ENCODE peak calls at places on chromosomes 2 and 18, in eight cellular contexts. One of them, this sample, is unnamed.
A peak's percentile ranks its signal among the peaks of the same experiment; 100 is the strongest.

GRCh38 chr2:86790828-86791561 is at the start of gene CD8A:
- DNase-seq in adrenal gland: no peak
- DNase-seq in left ventricle myocardium inferior: no peak
- DNase-seq in fibroblast of lung: no peak
- DNase-seq in A549: no peak
- DNase-seq in suprapubic skin: no peak
- DNase-seq in body of pancreas: no peak
- DNase-seq in esophagus muscularis mucosa: peak; percentile 90
- DNase-seq in this sample: no peak

GRCh38 chr2:130873700-130874346 is 37.1 kb downstream of the ARHGEF4 start:
- DNase-seq in adrenal gland: peak; percentile 82
- DNase-seq in left ventricle myocardium inferior: peak; percentile 57
- DNase-seq in fibroblast of lung: peak; percentile 41
- DNase-seq in A549: peak; percentile 75
- DNase-seq in suprapubic skin: peak; percentile 77
- DNase-seq in body of pancreas: peak; percentile 77
- DNase-seq in esophagus muscularis mucosa: no peak
- DNase-seq in this sample: no peak

GRCh38 chr2:158395166-158395565 is 61.4 kb downstream of the CCDC148 start:
- DNase-seq in adrenal gland: no peak
- DNase-seq in left ventricle myocardium inferior: no peak
- DNase-seq in fibroblast of lung: peak; percentile 61
- DNase-seq in A549: no peak
- DNase-seq in suprapubic skin: no peak
- DNase-seq in body of pancreas: peak; percentile 13
- DNase-seq in esophagus muscularis mucosa: no peak
- DNase-seq in this sample: no peak

GRCh38 chr2:138364554-138365162 is 136.9 kb upstream of the SPOPL start:
- DNase-seq in adrenal gland: no peak
- DNase-seq in left ventricle myocardium inferior: no peak
- DNase-seq in fibroblast of lung: peak; percentile 77
- DNase-seq in A549: no peak
- DNase-seq in suprapubic skin: no peak
- DNase-seq in body of pancreas: no peak
- DNase-seq in esophagus muscularis mucosa: no peak
- DNase-seq in this sample: no peak

GRCh38 chr18:60893331-60894114 is 439.7 kb upstream of the CDH20 start:
- DNase-seq in adrenal gland: no peak
- DNase-seq in left ventricle myocardium inferior: no peak
- DNase-seq in fibroblast of lung: peak; percentile 13
- DNase-seq in A549: no peak
- DNase-seq in suprapubic skin: no peak
- DNase-seq in body of pancreas: no peak
- DNase-seq in esophagus muscularis mucosa: no peak
- DNase-seq in this sample: no peak

GRCh38 chr2:37766087-37766486 is 94.6 kb upstream of the CDC42EP3 start:
- DNase-seq in adrenal gland: no peak
- DNase-seq in left ventricle myocardium inferior: no peak
- DNase-seq in fibroblast of lung: no peak
- DNase-seq in A549: no peak
- DNase-seq in suprapubic skin: no peak
- DNase-seq in body of pancreas: no peak
- DNase-seq in esophagus muscularis mucosa: no peak
- DNase-seq in this sample: no peak

GRCh38 chr2:164224007-164224406 is 397.3 kb downstream of the GRB14 start:
- DNase-seq in adrenal gland: no peak
- DNase-seq in left ventricle myocardium inferior: no peak
- DNase-seq in fibroblast of lung: no peak
- DNase-seq in A549: no peak
- DNase-seq in suprapubic skin: no peak
- DNase-seq in body of pancreas: no peak
- DNase-seq in esophagus muscularis mucosa: no peak
- DNase-seq in this sample: no peak

GRCh38 chr18:48663931-48664847 is 125.4 kb downstream of the CTIF start:
- DNase-seq in adrenal gland: peak; percentile 75
- DNase-seq in left ventricle myocardium inferior: peak; percentile 71
- DNase-seq in fibroblast of lung: peak; percentile 41
- DNase-seq in A549: peak; percentile 60
- DNase-seq in suprapubic skin: peak; percentile 87
- DNase-seq in body of pancreas: peak; percentile 68
- DNase-seq in esophagus muscularis mucosa: no peak
- DNase-seq in this sample: no peak

GRCh38 chr2:127410871-127411396 is 7.3 kb upstream of the PROC start:
- DNase-seq in adrenal gland: peak; percentile 78
- DNase-seq in left ventricle myocardium inferior: no peak
- DNase-seq in fibroblast of lung: peak; percentile 64
- DNase-seq in A549: peak; percentile 50
- DNase-seq in suprapubic skin: no peak
- DNase-seq in body of pancreas: peak; percentile 44
- DNase-seq in esophagus muscularis mucosa: no peak
- DNase-seq in this sample: no peak

GRCh38 chr2:119683717-119684443 is 4.9 kb downstream of the TMEM177 start:
- DNase-seq in adrenal gland: peak; percentile 71
- DNase-seq in left ventricle myocardium inferior: no peak
- DNase-seq in fibroblast of lung: peak; percentile 60
- DNase-seq in A549: no peak
- DNase-seq in suprapubic skin: no peak
- DNase-seq in body of pancreas: no peak
- DNase-seq in esophagus muscularis mucosa: no peak
- DNase-seq in this sample: no peak

GRCh38 chr2:105969552-105969951 is 224.5 kb downstream of the UXS1 start:
- DNase-seq in adrenal gland: no peak
- DNase-seq in left ventricle myocardium inferior: no peak
- DNase-seq in fibroblast of lung: no peak
- DNase-seq in A549: no peak
- DNase-seq in suprapubic skin: no peak
- DNase-seq in body of pancreas: no peak
- DNase-seq in esophagus muscularis mucosa: no peak
- DNase-seq in this sample: no peak

GRCh38 chr2:191610749-191611148 is 67.2 kb upstream of the NABP1 start:
- DNase-seq in adrenal gland: no peak
- DNase-seq in left ventricle myocardium inferior: no peak
- DNase-seq in fibroblast of lung: no peak
- DNase-seq in A549: no peak
- DNase-seq in suprapubic skin: no peak
- DNase-seq in body of pancreas: no peak
- DNase-seq in esophagus muscularis mucosa: no peak
- DNase-seq in this sample: no peak

GRCh38 chr2:30765876-30766470 is 41.3 kb downstream of the CAPN13 start:
- DNase-seq in adrenal gland: no peak
- DNase-seq in left ventricle myocardium inferior: no peak
- DNase-seq in fibroblast of lung: no peak
- DNase-seq in A549: no peak
- DNase-seq in suprapubic skin: peak; percentile 56
- DNase-seq in body of pancreas: no peak
- DNase-seq in esophagus muscularis mucosa: no peak
- DNase-seq in this sample: no peak

GRCh38 chr2:159807183-159808037 is 9.4 kb upstream of the CD302 start:
- DNase-seq in adrenal gland: peak; percentile 65
- DNase-seq in left ventricle myocardium inferior: no peak
- DNase-seq in fibroblast of lung: peak; percentile 46
- DNase-seq in A549: peak; percentile 57
- DNase-seq in suprapubic skin: no peak
- DNase-seq in body of pancreas: peak; percentile 55
- DNase-seq in esophagus muscularis mucosa: no peak
- DNase-seq in this sample: no peak

GRCh38 chr2:239689410-239689809 is 288.6 kb upstream of the HDAC4 start:
- DNase-seq in adrenal gland: no peak
- DNase-seq in left ventricle myocardium inferior: no peak
- DNase-seq in fibroblast of lung: no peak
- DNase-seq in A549: no peak
- DNase-seq in suprapubic skin: no peak
- DNase-seq in body of pancreas: no peak
- DNase-seq in esophagus muscularis mucosa: no peak
- DNase-seq in this sample: no peak

GRCh38 chr2:239018291-239019192 is 170.7 kb downstream of the TWIST2 start:
- DNase-seq in adrenal gland: no peak
- DNase-seq in left ventricle myocardium inferior: no peak
- DNase-seq in fibroblast of lung: no peak
- DNase-seq in A549: no peak
- DNase-seq in suprapubic skin: peak; percentile 65
- DNase-seq in body of pancreas: no peak
- DNase-seq in esophagus muscularis mucosa: no peak
- DNase-seq in this sample: no peak

GRCh38 chr2:161238559-161239415 is 69.4 kb upstream of the PSMD14 start:
- DNase-seq in adrenal gland: peak; percentile 51
- DNase-seq in left ventricle myocardium inferior: peak; percentile 69
- DNase-seq in fibroblast of lung: peak; percentile 66
- DNase-seq in A549: peak; percentile 8
- DNase-seq in suprapubic skin: peak; percentile 86
- DNase-seq in body of pancreas: peak; percentile 40
- DNase-seq in esophagus muscularis mucosa: no peak
- DNase-seq in this sample: peak; percentile 63

GRCh38 chr2:43406643-43407042 is 180.2 kb upstream of the ZFP36L2 start:
- DNase-seq in adrenal gland: no peak
- DNase-seq in left ventricle myocardium inferior: no peak
- DNase-seq in fibroblast of lung: no peak
- DNase-seq in A549: no peak
- DNase-seq in suprapubic skin: no peak
- DNase-seq in body of pancreas: no peak
- DNase-seq in esophagus muscularis mucosa: no peak
- DNase-seq in this sample: no peak
- H3K4me1 ChIP-seq in adrenal gland: no peaks in the 10 kb centered on the region
- H3K4me1 ChIP-seq in left ventricle myocardium inferior: peaks cover 29% of the 10 kb centered on the region
- H3K4me1 ChIP-seq in fibroblast of lung: peaks cover 2% of the 10 kb centered on the region
- H3K4me1 ChIP-seq in A549: peaks cover under 1% of the 10 kb centered on the region
- H3K4me1 ChIP-seq in suprapubic skin: peaks cover 46% of the 10 kb centered on the region
- H3K4me1 ChIP-seq in body of pancreas: no peaks in the 10 kb centered on the region
- H3K4me1 ChIP-seq in esophagus muscularis mucosa: peaks cover 34% of the 10 kb centered on the region
- H3K4me1 ChIP-seq in this sample: no peaks in the 10 kb centered on the region

GRCh38 chr18:12604445-12605007 is 53.4 kb downstream of the SPIRE1 start:
- DNase-seq in adrenal gland: no peak
- DNase-seq in left ventricle myocardium inferior: no peak
- DNase-seq in fibroblast of lung: no peak
- DNase-seq in A549: peak; percentile 9
- DNase-seq in suprapubic skin: no peak
- DNase-seq in body of pancreas: no peak
- DNase-seq in esophagus muscularis mucosa: no peak
- DNase-seq in this sample: no peak
- TF ChIP-seq CTCF in adrenal gland: no peak
- TF ChIP-seq CTCF in left ventricle myocardium inferior: no peak
- TF ChIP-seq CTCF in fibroblast of lung: peak; percentile 14
- TF ChIP-seq CTCF in A549: no peak
- TF ChIP-seq CTCF in suprapubic skin: no peak
- TF ChIP-seq CTCF in body of pancreas: no peak
- TF ChIP-seq CTCF in esophagus muscularis mucosa: no peak
- TF ChIP-seq CTCF in this sample: peak; percentile 6

GRCh38 chr2:215404357-215404719 is 31.5 kb downstream of the FN1 start:
- DNase-seq in adrenal gland: no peak
- DNase-seq in left ventricle myocardium inferior: no peak
- DNase-seq in fibroblast of lung: no peak
- DNase-seq in A549: no peak
- DNase-seq in suprapubic skin: no peak
- DNase-seq in body of pancreas: no peak
- DNase-seq in esophagus muscularis mucosa: no peak
- DNase-seq in this sample: no peak

GRCh38 chr2:215405722-215406581 is 29.9 kb downstream of the FN1 start:
- DNase-seq in adrenal gland: no peak
- DNase-seq in left ventricle myocardium inferior: no peak
- DNase-seq in fibroblast of lung: peak; percentile 28
- DNase-seq in A549: no peak
- DNase-seq in suprapubic skin: no peak
- DNase-seq in body of pancreas: no peak
- DNase-seq in esophagus muscularis mucosa: no peak
- DNase-seq in this sample: no peak

GRCh38 chr2:215401896-215402379 is 33.9 kb downstream of the FN1 start:
- DNase-seq in adrenal gland: no peak
- DNase-seq in left ventricle myocardium inferior: no peak
- DNase-seq in fibroblast of lung: peak; percentile 98
- DNase-seq in A549: no peak
- DNase-seq in suprapubic skin: no peak
- DNase-seq in body of pancreas: no peak
- DNase-seq in esophagus muscularis mucosa: no peak
- DNase-seq in this sample: no peak

GRCh38 chr2:215407061-215407460 is 28.8 kb downstream of the FN1 start:
- DNase-seq in adrenal gland: no peak
- DNase-seq in left ventricle myocardium inferior: no peak
- DNase-seq in fibroblast of lung: no peak
- DNase-seq in A549: no peak
- DNase-seq in suprapubic skin: no peak
- DNase-seq in body of pancreas: no peak
- DNase-seq in esophagus muscularis mucosa: no peak
- DNase-seq in this sample: no peak

DNA sequence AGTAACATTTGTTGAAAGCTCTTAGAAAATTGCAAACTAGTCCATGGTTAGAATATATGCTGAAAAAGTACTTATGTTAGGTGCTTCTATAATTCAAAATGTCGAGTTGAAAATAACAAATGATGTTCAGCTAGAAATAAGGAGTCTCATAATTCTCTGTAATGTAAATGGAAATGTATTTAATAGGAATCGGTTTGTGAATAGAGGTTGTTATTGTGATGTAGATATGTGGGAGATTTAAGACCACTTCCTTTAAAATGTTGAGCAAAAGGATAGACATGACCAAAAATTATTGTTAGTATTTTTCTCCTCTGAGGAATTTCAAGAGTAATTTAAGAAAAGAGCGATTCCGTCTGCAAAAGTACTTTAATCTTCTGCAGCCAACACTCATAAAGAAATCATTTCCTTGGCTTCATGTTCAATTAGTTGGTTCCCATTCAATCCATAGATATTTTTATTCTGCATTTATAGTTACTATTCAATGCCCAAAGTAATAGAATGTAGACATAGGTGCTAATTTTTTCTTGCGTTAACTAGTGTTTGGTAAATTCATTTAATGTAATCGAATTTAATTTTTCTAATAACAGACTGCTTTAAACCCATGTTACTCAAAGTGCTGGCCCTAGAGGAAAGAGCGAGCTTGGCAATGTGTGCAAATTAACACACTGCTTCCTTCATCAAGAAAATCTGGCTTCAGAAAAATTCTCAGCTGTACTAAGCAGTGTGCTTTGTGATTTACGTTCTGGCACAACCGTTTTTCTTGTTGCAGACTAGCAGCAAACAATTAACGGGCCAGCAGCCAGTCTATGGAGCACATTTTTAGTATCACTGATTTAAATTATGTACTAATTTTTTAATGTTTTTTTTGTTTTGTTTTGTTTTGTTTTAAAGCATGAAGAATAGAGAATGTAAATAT is 32.2 kb downstream of the FN1 start:
- DNase-seq in adrenal gland: no peak
- DNase-seq in left ventricle myocardium inferior: no peak
- DNase-seq in fibroblast of lung: peak; percentile 29
- DNase-seq in A549: no peak
- DNase-seq in suprapubic skin: no peak
- DNase-seq in body of pancreas: no peak
- DNase-seq in esophagus muscularis mucosa: no peak
- DNase-seq in this sample: no peak
- H3K27ac ChIP-seq in adrenal gland: no peak overlapping the region
- H3K27ac ChIP-seq in left ventricle myocardium inferior: no peak overlapping the region
- H3K27ac ChIP-seq in fibroblast of lung: no peak overlapping the region
- H3K27ac ChIP-seq in A549: no peak overlapping the region
- H3K27ac ChIP-seq in suprapubic skin: no peak overlapping the region
- H3K27ac ChIP-seq in body of pancreas: no peak overlapping the region
- H3K27ac ChIP-seq in esophagus muscularis mucosa: peak overlapping the region; percentile 62
- H3K27ac ChIP-seq in this sample: no peak overlapping the region

DNA sequence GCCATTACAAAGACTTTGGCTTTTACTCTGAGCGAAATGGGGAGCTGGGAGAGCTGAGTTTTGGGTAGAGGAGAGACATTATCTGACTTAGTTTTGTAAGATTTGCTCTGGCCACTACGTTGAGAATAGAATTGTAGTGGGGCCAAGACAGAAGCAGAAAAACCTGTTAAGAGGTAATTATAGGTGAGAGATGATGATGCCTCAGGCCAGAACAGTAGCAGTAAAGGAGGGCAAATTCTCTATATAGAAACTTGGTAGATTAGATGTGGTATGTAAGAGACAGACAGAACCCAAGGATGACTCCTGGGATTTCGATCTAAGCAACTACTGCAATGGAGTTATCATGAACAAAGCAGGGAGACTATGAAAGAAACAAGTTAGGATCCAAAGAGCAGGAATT is 17.4 kb upstream of the CREB1 start:
- DNase-seq in adrenal gland: no peak
- DNase-seq in left ventricle myocardium inferior: no peak
- DNase-seq in fibroblast of lung: no peak
- DNase-seq in A549: no peak
- DNase-seq in suprapubic skin: no peak
- DNase-seq in body of pancreas: no peak
- DNase-seq in esophagus muscularis mucosa: peak; percentile 42
- DNase-seq in this sample: no peak
- H3K4me1 ChIP-seq in adrenal gland: no peaks in the 10 kb centered on the region
- H3K4me1 ChIP-seq in left ventricle myocardium inferior: peaks cover 10% of the 10 kb centered on the region
- H3K4me1 ChIP-seq in fibroblast of lung: peaks cover 13% of the 10 kb centered on the region
- H3K4me1 ChIP-seq in A549: peaks cover 12% of the 10 kb centered on the region
- H3K4me1 ChIP-seq in suprapubic skin: peaks cover 43% of the 10 kb centered on the region
- H3K4me1 ChIP-seq in body of pancreas: no peaks in the 10 kb centered on the region
- H3K4me1 ChIP-seq in esophagus muscularis mucosa: peaks cover 13% of the 10 kb centered on the region
- H3K4me1 ChIP-seq in this sample: peaks cover 29% of the 10 kb centered on the region

This sample was measured in RWPE2.